ENCODE peak calls at places on chromosomes 11 and 22, in eight cellular contexts. N is HepG2, G is SK-N-MC, S is pancreas, Y is upper lobe of right lung, R is PC-3, A is IMR-90, Z is Caco-2. L is an unnamed sample. For H3K36me3, the result is how much of the 10 kb centered on the place peaks cover.

GRCh38 chr11:47332791-47333525 is 19.5 kb downstream of the MYBPC3 start:
- DNase-seq in Y (no peak), R (no peak), S (no peak), Z (no peak), A (no peak), G (no peak), N (no peak), L (no peak)

GRCh38 chr11:67120881-67121710 is 2.0 kb downstream of the KDM2A start:
- DNase-seq in S (no peak), Z (peak), A (peak), Y (no peak), N (no peak), R (peak), G (no peak), L (peak)

GRCh38 chr11:107711861-107712260 is at the start of gene SLN:
- DNase-seq in R (no peak), S (no peak), Y (no peak), Z (peak), G (no peak), A (no peak), N (no peak), L (no peak)

GRCh38 chr11:20127671-20128527 is 32.4 kb downstream of the DBX1 start:
- DNase-seq in N (peak), R (peak), G (peak), S (peak), Z (peak), A (peak), Y (peak), L (peak)

GRCh38 chr11:20022363-20023081 is 137.8 kb downstream of the DBX1 start:
- DNase-seq in A (peak), Y (no peak), G (no peak), Z (peak), S (no peak), R (peak), N (peak), L (peak)

GRCh38 chr22:46171940-46172339 is 21.6 kb downstream of the PPARA start:
- DNase-seq in Z (no peak), Y (no peak), N (no peak), G (peak), A (peak), R (peak), S (peak), L (peak)

GRCh38 chr11:128261011-128261421 is 326.3 kb downstream of the ETS1 start:
- DNase-seq in N (no peak), Y (no peak), R (no peak), A (no peak), Z (no peak), S (no peak), G (no peak), L (no peak)

GRCh38 chr22:42769574-42770447 is 49.1 kb upstream of the A4GALT start:
- DNase-seq in N (no peak), G (no peak), Y (peak), A (peak), R (no peak), Z (peak), S (peak), L (peak)

GRCh38 chr11:10885703-10886363 is 28.0 kb upstream of the ZBED5 start:
- DNase-seq in S (no peak), A (peak), Z (no peak), G (no peak), Y (no peak), N (no peak), R (no peak), L (no peak)

GRCh38 chr22:25488244-25489020 is 76.0 kb upstream of the GRK3 start:
- DNase-seq in A (peak), N (peak), S (peak), G (no peak), Z (no peak), Y (peak), R (peak), L (peak)

GRCh38 chr11:115488945-115489344 is 15.3 kb downstream of the CADM1 start:
- DNase-seq in S (no peak), Z (peak), A (peak), Y (no peak), R (no peak), G (no peak), N (peak), L (peak)

GRCh38 chr11:8253566-8253965 is 10.1 kb downstream of the LMO1 start:
- DNase-seq in G (no peak), N (no peak), Y (peak), R (no peak), S (no peak), A (no peak), Z (no peak), L (no peak)

GRCh38 chr22:17411213-17411612 is 42.0 kb downstream of the CECR2 start:
- DNase-seq in S (no peak), G (no peak), Z (no peak), N (no peak), R (no peak), A (no peak), Y (no peak), L (no peak)
- H3K4me3 ChIP-seq in S (no peak), G (no peak), Z (no peak), N (no peak), R (no peak), A (no peak), Y (no peak), L (no peak)

DNA sequence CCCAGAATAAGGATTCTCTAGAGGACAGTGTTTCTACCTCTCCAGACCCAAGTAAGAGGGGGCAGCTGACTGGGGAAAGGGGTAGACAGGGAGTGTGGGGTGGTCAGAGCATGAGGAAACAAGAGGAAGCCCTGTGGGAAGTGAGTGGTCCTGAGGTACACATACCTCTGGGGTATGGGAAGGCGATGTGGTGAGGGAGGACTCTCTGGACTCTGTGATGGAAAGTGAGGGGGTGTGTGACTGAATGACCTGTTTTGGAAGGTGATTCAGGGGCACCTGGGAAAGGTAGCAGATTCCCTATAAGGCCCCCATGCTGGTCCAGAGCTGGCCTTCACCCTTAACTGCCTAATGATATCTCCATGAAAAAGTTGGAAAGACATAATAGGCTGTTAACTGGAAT is 80.1 kb downstream of the DEPDC5 start:
- DNase-seq in G (no peak), Y (no peak), A (no peak), S (no peak), Z (no peak), N (no peak), R (no peak), L (no peak)
- H3K36me3 ChIP-seq in G (under half), Y (half or more), A (under half), S (under half), Z (under half), N (under half), R (under half), L (under half)

DNA sequence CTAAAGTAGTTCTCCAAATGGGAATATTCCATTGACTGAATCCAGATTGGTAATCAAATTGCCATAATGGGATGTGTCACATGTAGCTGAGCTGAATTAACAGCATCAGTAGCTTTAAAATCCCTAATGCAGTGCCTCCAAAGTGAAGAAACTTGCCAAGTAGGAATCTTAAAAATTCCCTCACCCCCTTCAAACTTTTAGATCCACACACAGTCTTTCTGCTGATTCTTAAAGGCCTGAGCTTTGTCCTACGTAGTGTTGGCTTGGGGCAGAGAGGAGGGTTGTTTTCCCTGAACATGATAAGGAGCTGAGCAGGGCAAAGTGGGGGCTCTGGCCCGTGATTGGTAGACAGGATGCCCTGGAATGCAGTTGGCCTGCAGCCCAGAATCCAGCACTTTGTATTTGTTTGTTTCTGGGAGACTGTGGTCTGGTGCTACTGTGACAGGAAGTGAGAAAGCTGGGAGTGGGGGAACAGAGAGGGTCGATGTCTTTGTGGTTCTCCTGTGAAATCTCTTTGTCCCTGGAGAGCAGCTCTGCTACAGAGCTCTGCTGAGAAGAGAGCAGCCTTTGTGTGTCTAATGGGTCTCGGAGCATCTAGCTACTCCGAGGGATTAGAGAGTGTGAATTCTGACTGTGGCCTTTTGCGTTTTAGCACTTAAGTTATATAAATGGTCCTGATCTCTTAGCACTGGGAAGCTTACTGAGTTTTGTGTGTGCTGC is 16.9 kb downstream of the CTNND1 start:
- DNase-seq in Z (peak), A (peak), R (peak), S (peak), G (peak), N (peak), Y (peak), L (peak)
- H3K4me3 ChIP-seq in Z (peak), A (peak), R (peak), S (no peak), G (peak), N (peak), Y (peak), L (peak)

GRCh38 chr22:20866716-20867115 is 7.9 kb downstream of the SNAP29 start:
- DNase-seq in N (no peak), A (peak), S (no peak), Y (no peak), Z (no peak), R (no peak), G (no peak), L (no peak)

GRCh38 chr22:20867179-20868099 is 8.6 kb downstream of the SNAP29 start:
- DNase-seq in N (peak), Y (no peak), S (no peak), Z (peak), G (no peak), A (peak), R (no peak), L (no peak)

GRCh38 chr22:20869234-20869633 is 10.4 kb downstream of the SNAP29 start:
- DNase-seq in A (no peak), G (no peak), N (no peak), R (no peak), Z (no peak), Y (no peak), S (no peak), L (no peak)

GRCh38 chr22:20865869-20866445 is 7.2 kb downstream of the SNAP29 start:
- DNase-seq in Y (no peak), N (no peak), Z (peak), S (no peak), R (no peak), G (no peak), A (no peak), L (no peak)

GRCh38 chr22:20868225-20868944 is 9.6 kb downstream of the SNAP29 start:
- DNase-seq in Y (no peak), R (no peak), A (peak), N (no peak), S (no peak), Z (no peak), G (no peak), L (no peak)
- H3K36me3 ChIP-seq in Y (under half), R (under half), A (under half), N (under half), S (under half), Z (under half), G (under half), L (under half)

GRCh38 chr11:13405220-13405619 is 57.8 kb downstream of the BTBD10 start:
- DNase-seq in A (no peak), Y (no peak), Z (no peak), G (no peak), R (no peak), N (no peak), S (no peak), L (no peak)
- H3K4me3 ChIP-seq in A (no peak), Y (no peak), Z (no peak), G (no peak), R (no peak), N (no peak), S (no peak), L (no peak)

GRCh38 chr22:24175160-24175808 is 6.0 kb upstream of the SUSD2 start:
- DNase-seq in Z (peak), G (no peak), R (peak), Y (peak), A (peak), S (peak), N (peak), L (peak)
- H3K36me3 ChIP-seq in Z (under half), G (under half), R (under half), Y (half or more), A (under half), S (under half), N (under half), L (under half)

DNA sequence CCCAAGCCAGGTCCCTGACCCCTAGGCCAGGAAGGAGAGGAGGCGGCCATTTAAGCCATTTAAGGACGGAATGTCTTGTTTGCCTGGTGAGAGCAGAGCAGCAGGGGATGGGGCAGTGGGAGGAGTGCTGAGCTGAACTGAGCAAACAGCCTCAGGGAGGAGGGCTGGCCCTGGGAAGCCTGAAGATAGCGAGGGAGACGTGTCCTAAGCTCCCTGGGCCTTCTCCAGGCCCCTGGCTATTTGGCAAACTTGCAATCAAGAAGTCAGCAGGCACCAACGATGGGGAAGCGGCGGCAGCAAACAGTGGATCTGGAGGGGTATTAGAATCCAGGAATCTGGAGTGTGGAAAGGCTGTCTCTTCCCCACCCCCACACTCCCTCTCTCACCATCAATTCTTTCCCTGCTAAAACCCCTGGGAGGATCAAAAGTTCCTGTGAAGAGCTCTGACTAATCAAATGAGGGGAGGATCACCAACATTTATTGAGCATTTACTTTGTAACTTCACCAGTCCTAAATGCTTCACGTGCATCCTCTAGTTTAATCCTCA is 8.8 kb downstream of the BCL9L start:
- DNase-seq in N (peak), R (peak), Y (no peak), Z (peak), S (peak), G (no peak), A (peak), L (no peak)
- H3K4me3 ChIP-seq in N (no peak), R (peak), Y (peak), Z (no peak), S (no peak), G (peak), A (no peak), L (no peak)

GRCh38 chr22:36330655-36331305 is 57.0 kb downstream of the MYH9 start:
- DNase-seq in N (no peak), Y (no peak), S (no peak), R (peak), Z (no peak), A (peak), G (no peak), L (no peak)
- H3K36me3 ChIP-seq in N (half or more), Y (half or more), S (under half), R (half or more), Z (under half), A (half or more), G (under half), L (under half)

GRCh38 chr11:61581030-61581928 is at the start of gene SYT7:
- DNase-seq in A (peak), R (peak), N (peak), Z (peak), G (peak), S (peak), Y (peak), L (peak)
- H3K4me3 ChIP-seq in A (peak), R (peak), N (peak), Z (peak), G (peak), S (peak), Y (peak), L (peak)

GRCh38 chr11:28858076-28858475 is 749.9 kb downstream of the METTL15 start:
- DNase-seq in N (no peak), Z (no peak), R (no peak), S (no peak), A (peak), Y (no peak), G (no peak), L (no peak)

GRCh38 chr11:28860898-28861297 is 752.7 kb downstream of the METTL15 start:
- DNase-seq in G (no peak), N (no peak), Z (no peak), A (peak), S (no peak), R (peak), Y (no peak), L (peak)

GRCh38 chr11:28863422-28863821 is 755.2 kb downstream of the METTL15 start:
- DNase-seq in Y (no peak), Z (no peak), S (no peak), R (no peak), A (no peak), G (no peak), N (no peak), L (no peak)
- H3K36me3 ChIP-seq in Y (under half), Z (under half), S (under half), R (under half), A (under half), G (under half), N (under half), L (under half)